ENCODE peak calls at places on chromosomes 5 and 9, in six cellular contexts. Z is cardiac fibroblast, Q is tibial artery, F is astrocyte, W is PC-3, T is uterus. V is an unnamed sample.

GRCh38 chr5:179164331-179165311 is 104.4 kb downstream of the ZNF354C start:
- DNase-seq in F (no peak), Q (no peak), T (peak; percentile 6), Z (no peak), W (no peak), V (no peak)

GRCh38 chr5:74196233-74196632 is 444.3 kb downstream of the ENC1 start:
- DNase-seq in W (no peak), T (no peak), F (no peak), Q (no peak), Z (no peak), V (no peak)

GRCh38 chr9:92048924-92049625 is 66.1 kb downstream of the SPTLC1 start:
- DNase-seq in Q (no peak), W (no peak), Z (no peak), T (no peak), F (peak; percentile 2), V (peak; percentile 83)

GRCh38 chr5:159737263-159737662 is 179.0 kb upstream of the ADRA1B start:
- DNase-seq in Z (peak; percentile 22), T (no peak), F (no peak), Q (peak; percentile 24), W (no peak), V (no peak)

GRCh38 chr9:115013998-115014397 is 83.6 kb upstream of the TNFSF8 start:
- DNase-seq in T (peak; percentile 63), F (peak; percentile 56), Z (peak; percentile 82), Q (peak; percentile 57), W (peak; percentile 74), V (no peak)

GRCh38 chr5:127934791-127935256 is 148.7 kb upstream of the SLC12A2 start:
- DNase-seq in W (peak; percentile 99), F (peak; percentile 77), Z (peak; percentile 87), Q (no peak), T (no peak), V (no peak)

GRCh38 chr5:142156839-142157463 is 48.4 kb downstream of the NDFIP1 start:
- DNase-seq in Z (no peak), F (no peak), W (no peak), T (no peak), Q (no peak), V (no peak)

GRCh38 chr5:122137702-122138101 is 8.4 kb downstream of the ZNF474 start:
- DNase-seq in T (no peak), W (no peak), F (no peak), Q (no peak), Z (no peak), V (no peak)

GRCh38 chr5:171520300-171521170 is 101.1 kb downstream of the FGF18 start:
- DNase-seq in Z (peak; percentile 29), W (peak; percentile 52), Q (no peak), T (peak; percentile 52), F (peak; percentile 56), V (no peak)

GRCh38 chr5:50501510-50502209 is 60.6 kb upstream of the EMB start:
- DNase-seq in Q (no peak), F (no peak), T (no peak), W (no peak), Z (no peak), V (no peak)

GRCh38 chr5:15691536-15691935 is 191.6 kb downstream of the FBXL7 start:
- DNase-seq in Z (no peak), Q (no peak), F (no peak), W (no peak), T (no peak), V (no peak)

GRCh38 chr5:96088676-96089075 is 127.0 kb upstream of the ELL2 start:
- DNase-seq in F (no peak), T (no peak), Z (no peak), Q (no peak), W (no peak), V (no peak)

GRCh38 chr9:101465330-101465915 is 29.8 kb upstream of the ALDOB start:
- DNase-seq in T (peak; percentile 27), Z (peak; percentile 84), W (peak; percentile 67), Q (peak; percentile 48), F (peak; percentile 29), V (peak; percentile 88)

DNA sequence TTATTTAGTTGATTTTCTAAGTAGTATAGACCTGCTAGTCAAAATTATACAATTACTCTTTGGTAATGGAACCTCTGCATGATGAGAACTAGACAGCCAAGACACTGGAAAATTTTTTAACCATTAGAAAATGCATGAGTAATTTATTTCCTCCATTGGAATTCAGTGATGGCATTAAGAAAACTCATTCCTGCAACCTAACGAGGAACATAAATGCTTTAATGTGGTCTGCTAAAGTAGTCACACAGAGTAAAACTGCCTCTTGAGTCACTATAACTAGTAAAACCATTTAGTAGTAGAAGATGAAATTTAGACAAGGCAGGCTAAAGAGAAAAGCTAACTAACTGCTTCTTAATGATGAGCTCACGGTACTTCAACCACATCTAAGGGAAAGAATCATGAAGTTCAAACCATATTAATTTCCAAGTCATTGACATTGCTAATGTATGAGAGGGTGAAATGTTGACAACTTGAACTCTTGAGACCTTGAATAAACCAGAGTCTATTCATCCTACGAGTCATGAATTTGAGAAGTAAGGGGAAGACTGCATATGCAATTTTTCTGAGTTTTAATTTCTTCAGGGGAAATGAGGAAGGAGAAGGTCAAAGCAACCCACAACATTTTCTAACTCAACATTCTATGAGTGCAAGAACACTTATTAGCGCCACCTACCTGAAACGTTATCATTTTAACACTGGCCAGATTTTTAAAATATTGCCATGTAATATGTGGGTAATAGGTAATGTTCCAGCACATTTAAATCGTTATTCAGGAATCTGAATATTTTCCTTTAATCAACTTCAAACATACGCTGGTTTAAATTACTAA is 74.4 kb downstream of the GLIS3 start:
- DNase-seq in Q (no peak), T (no peak), F (peak; percentile 99), W (peak; percentile 71), Z (peak; percentile 93), V (peak; percentile 65)
- H3K4me3 ChIP-seq in Q (no peak overlapping the region), T (no peak overlapping the region), F (peak overlapping the region; percentile 5), W (no peak overlapping the region), Z (no peak overlapping the region), V (no peak overlapping the region)

DNA sequence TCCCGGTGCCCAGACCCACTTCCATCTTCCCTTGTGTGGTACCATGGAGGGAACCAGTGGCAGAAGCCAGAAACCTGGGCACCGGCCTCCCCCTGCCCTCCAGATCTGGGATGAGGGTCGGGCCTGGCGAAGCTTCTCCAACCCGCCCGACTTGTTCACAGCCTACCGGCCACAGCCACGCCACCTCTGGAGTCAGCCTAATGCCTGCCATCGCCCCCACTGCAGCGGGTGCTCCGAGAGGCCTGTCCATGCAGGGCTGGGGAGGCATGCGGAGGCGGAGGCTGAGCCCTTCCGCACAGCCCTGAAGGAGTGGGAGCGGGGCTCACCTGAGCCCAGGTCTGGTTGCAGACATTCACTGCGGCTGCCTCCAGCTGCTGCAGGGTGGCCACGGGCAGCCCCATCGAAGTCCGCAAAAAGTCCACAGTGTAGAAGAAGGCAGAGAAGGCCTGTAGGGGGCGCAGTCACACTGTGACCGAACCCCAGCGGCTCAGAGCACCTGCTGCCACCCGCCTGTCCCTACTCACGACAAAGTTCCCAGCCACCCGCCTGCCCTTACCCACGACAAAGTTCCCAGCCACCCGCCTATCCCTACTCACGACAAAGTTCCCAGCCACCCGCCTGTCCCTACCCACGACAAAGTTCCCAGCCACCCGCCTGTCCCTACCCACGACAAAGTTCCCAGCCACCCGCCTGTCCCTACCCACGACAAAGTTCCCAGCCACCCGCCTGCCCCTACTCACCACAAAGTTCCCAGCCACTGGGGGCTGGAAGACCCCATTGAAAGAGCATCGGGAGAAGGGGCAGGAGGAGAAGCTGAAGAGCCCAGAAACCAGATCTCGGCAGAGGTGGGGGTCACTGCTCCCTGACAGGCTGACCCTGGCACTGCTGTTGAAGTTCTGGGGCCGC is 3.8 kb upstream of the NPDC1 start:
- DNase-seq in T (no peak), Z (peak; percentile 46), W (peak; percentile 64), Q (no peak), F (no peak), V (no peak)
- TF ChIP-seq CTCF in T (peak; percentile 13), Z (peak; percentile 54), W (peak; percentile 60), Q (peak; percentile 22), F (peak; percentile 29), V (peak; percentile 58)

DNA sequence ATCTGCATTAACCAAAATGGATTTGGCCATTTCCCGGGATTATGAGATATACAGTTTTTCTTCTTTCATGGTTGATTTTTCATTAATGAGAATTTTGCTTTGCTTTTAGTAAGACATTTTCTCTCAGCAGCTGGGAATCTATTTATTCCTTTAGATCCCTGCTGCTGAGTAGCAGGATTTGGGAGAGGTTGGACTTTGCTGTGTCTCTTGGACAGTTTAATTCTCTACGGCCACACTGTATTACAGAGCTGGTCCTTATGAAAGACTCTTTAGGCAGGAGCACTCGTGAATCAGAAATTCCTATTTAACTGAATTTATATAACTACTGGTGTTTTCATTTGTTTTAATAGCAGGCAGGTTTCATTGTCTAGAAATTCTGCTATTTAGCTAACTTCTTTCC is 1.6 kb downstream of the UNC13B start:
- DNase-seq in Q (no peak), Z (no peak), W (no peak), F (no peak), T (no peak), V (no peak)
- H3K4me3 ChIP-seq in Q (no peak overlapping the region), Z (peak overlapping the region; percentile 96), W (peak overlapping the region; percentile 79), F (no peak overlapping the region), T (no peak overlapping the region), V (peak overlapping the region; percentile 89)

GRCh38 chr5:56322592-56322991 is 89.5 kb upstream of the ANKRD55 start:
- DNase-seq in Q (no peak), Z (no peak), T (no peak), W (no peak), F (no peak), V (no peak)

GRCh38 chr5:56321236-56321881 is 88.2 kb upstream of the ANKRD55 start:
- DNase-seq in Q (no peak), F (no peak), Z (no peak), T (no peak), W (no peak), V (no peak)

GRCh38 chr5:56325039-56325438 is 91.9 kb upstream of the ANKRD55 start:
- DNase-seq in F (no peak), Z (no peak), Q (no peak), T (no peak), W (no peak), V (no peak)

GRCh38 chr5:56326116-56326515 is 93.0 kb upstream of the ANKRD55 start:
- DNase-seq in T (no peak), Q (no peak), F (no peak), W (no peak), Z (no peak), V (no peak)

GRCh38 chr5:56323505-56323904 is 90.4 kb upstream of the ANKRD55 start:
- DNase-seq in W (peak; percentile 32), Q (no peak), Z (peak; percentile 78), T (no peak), F (peak; percentile 62), V (no peak)
- TF ChIP-seq CTCF in W (no peak), Q (no peak), Z (no peak), T (no peak), F (no peak), V (no peak)

GRCh38 chr5:66958126-66958983 is 238.2 kb downstream of the CD180 start:
- DNase-seq in Q (no peak), F (peak; percentile 83), W (peak; percentile 17), Z (peak; percentile 81), T (peak; percentile 27), V (no peak)
- H3K4me3 ChIP-seq in Q (peak overlapping the region; percentile 50), F (peak overlapping the region; percentile 58), W (peak overlapping the region; percentile 60), Z (peak overlapping the region; percentile 52), T (peak overlapping the region; percentile 27), V (peak overlapping the region; percentile 48)

V was measured in HFF-Myc.